ENCODE peak calls at places on chromosomes 3 and 15, in four cellular contexts. S is IMR-90; Z is stomach; T is CD8-positive, alpha-beta memory T cell. Q is an unnamed sample. For H3K4me1, the result is how much of the 10 kb centered on the place peaks cover.

GRCh38 chr15:76330281-76330680 is 6.3 kb upstream of the ISL2 start:
- DNase-seq in S (peak), T (no peak), Z (peak), Q (no peak)

GRCh38 chr3:49466047-49466446 is 4.0 kb upstream of the DAG1 start:
- DNase-seq in S (no peak), Z (no peak), T (no peak), Q (no peak)

GRCh38 chr15:89777073-89777820 is 1.1 kb downstream of the MESP2 start:
- DNase-seq in T (no peak), S (no peak), Z (no peak), Q (no peak)

GRCh38 chr15:94972314-94972713 is 741.0 kb downstream of the MCTP2 start:
- DNase-seq in Z (no peak), T (no peak), S (no peak), Q (no peak)

GRCh38 chr15:51335538-51335961 is 2.8 kb downstream of the CYP19A1 start:
- DNase-seq in Z (no peak), T (no peak), S (no peak), Q (no peak)

GRCh38 chr3:185420762-185421161 is 57.8 kb downstream of the MAP3K13 start:
- DNase-seq in T (no peak), Z (peak), S (no peak), Q (peak)

GRCh38 chr15:68113273-68113672 is 59.2 kb downstream of the PIAS1 start:
- DNase-seq in Z (no peak), S (peak), T (no peak), Q (no peak)

GRCh38 chr3:134640872-134641470 is 9.9 kb downstream of the KY start:
- DNase-seq in Z (peak), S (peak), T (no peak), Q (no peak)

GRCh38 chr3:117706731-117707130 is 997.2 kb downstream of the TUSC7 start:
- DNase-seq in Z (no peak), S (no peak), T (no peak), Q (no peak)

GRCh38 chr3:158465074-158465473 is 105.9 kb upstream of the MLF1 start:
- DNase-seq in S (no peak), T (no peak), Z (no peak), Q (no peak)

GRCh38 chr3:55624238-55624637 is 137.1 kb upstream of the WNT5A start:
- DNase-seq in T (no peak), S (peak), Z (no peak), Q (peak)
- H3K4me1 ChIP-seq in T (under half), S (under half), Z (under half), Q (under half)

DNA sequence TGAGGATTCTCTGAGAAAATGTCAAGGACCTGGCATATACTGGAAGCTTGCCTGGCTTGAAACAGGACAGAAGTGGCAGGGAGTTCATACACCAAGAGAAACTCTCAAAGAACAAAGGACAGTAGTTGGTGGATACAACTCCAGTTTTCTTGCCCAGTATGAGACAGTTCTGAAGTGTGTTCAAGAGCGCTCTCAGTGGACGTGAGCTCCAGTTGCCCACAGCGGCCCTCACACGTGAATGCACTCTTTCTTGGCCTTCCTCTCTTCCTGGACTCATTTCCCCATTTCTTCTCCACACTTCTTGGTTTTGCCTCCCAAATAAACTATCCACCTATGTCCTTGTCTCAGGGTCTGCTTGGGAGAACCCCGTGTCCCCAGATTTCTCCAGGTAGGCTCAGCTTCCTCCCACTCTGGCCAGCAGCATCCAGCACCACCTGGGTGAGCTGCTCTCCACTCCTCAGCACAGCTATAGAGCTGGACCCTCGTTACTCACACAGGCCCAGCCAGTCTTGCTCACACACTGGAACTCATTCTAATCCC is 54.5 kb downstream of the DCLK3 start:
- DNase-seq in Z (no peak), T (no peak), S (no peak), Q (no peak)
- H3K4me3 ChIP-seq in Z (no peak), T (no peak), S (no peak), Q (no peak)

DNA sequence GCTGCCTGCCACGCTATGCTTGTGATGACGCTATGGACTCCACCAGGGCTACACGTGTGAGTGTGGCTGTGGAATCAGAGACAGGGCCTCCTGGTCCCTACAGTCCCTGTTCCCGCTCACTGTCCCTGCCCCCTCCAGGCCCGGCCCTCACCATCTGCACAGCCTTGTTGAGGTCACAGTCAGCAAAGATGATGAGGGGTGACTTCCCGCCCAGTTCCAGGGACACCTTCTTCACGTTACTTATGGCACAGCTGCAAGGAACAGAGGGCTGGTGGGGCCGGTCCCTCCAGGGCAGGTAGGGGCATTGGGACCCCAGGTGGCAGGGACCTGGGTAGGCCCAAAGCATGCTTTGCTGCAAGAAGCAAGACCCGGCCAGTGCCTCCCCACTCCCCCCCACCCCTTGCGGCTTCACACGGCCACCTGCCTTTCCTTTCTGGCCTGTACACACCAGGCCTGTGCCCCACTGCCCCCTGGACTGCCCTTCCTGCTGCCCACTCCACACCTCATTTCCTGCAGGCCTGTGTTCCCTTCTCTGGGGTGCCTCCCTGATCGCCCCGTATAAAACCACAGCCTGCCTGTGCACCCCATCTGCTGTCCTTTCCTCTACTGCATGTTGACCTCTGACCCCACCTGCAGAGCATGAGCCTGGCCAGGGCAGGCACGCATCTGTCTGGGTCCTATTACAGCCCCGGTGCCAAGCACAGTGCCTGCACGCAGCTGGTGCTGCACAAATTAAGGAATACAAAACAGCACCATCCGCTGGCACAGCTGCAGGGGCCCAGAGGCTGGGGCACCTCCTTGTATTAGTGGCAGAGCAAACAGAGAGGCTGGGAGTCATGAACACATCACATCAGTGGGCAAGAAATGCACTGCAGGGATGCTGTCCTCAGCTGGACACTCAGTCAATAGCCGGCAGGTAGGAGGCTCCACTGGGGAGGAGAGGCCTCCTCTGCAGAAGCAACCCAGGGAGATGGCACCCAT is 30.8 kb upstream of the SLC41A3 start:
- DNase-seq in S (no peak), T (no peak), Z (peak), Q (no peak)
- H3K4me1 ChIP-seq in S (under half), T (under half), Z (under half), Q (under half)

GRCh38 chr15:47442366-47442765 is 274.9 kb upstream of the SEMA6D start:
- DNase-seq in S (peak), Z (no peak), T (no peak), Q (no peak)

GRCh38 chr15:47439146-47439869 is 278.0 kb upstream of the SEMA6D start:
- DNase-seq in S (peak), Z (no peak), T (no peak), Q (no peak)

GRCh38 chr15:47443839-47444238 is 273.5 kb upstream of the SEMA6D start:
- DNase-seq in T (no peak), S (peak), Z (no peak), Q (no peak)

GRCh38 chr15:47437492-47437891 is 279.8 kb upstream of the SEMA6D start:
- DNase-seq in Z (no peak), S (no peak), T (no peak), Q (no peak)

DNA sequence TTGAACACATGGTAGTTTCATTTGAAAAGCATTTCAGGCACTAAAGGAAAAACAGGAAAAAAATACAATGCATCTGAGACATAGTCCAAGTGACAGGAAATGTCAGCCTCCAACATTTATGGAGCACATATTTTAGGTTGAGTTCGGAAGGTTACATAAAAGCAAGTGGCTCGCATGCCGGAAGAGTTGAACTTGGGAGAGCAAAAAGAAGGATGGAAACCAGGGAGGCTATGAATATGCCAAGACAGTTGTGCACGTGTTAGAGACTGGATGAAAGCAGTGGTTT is 277.5 kb upstream of the SEMA6D start:
- DNase-seq in S (no peak), T (no peak), Z (no peak), Q (no peak)
- H3K4me3 ChIP-seq in S (no peak), T (no peak), Z (no peak), Q (no peak)

Q was measured in upper lobe of left lung.